ENCODE peak calls at places on chromosomes 11 and 22, in seven cellular contexts. Q is NCI-H1105 treated with DMSO at 0.1 percent for 48 hours, T is pulmonary artery endothelial cell, S is AML-193, C is lower leg skin, N is thoracic aorta, F is fibroblast of lung. R is an unnamed sample.

GRCh38 chr11:315051-315481 is 1.2 kb downstream of the IFITM1 start:
- DNase-seq in Q (no peak), T (no peak), S (no peak), C (no peak), N (no peak), F (no peak), R (no peak)

GRCh38 chr22:43516996-43517635 is 105.3 kb downstream of the MPPED1 start:
- DNase-seq in Q (no peak), T (no peak), S (no peak), C (no peak), N (no peak), F (no peak), R (no peak)

GRCh38 chr11:119056397-119056999 is 507 bp downstream of the HYOU1 start:
- DNase-seq in Q (peak), T (no peak), S (no peak), C (peak), N (no peak), F (no peak), R (no peak)

GRCh38 chr11:42901084-42901483 is 410.7 kb upstream of the API5 start:
- DNase-seq in Q (peak), T (no peak), S (no peak), C (no peak), N (no peak), F (no peak), R (no peak)

GRCh38 chr11:92735039-92735438 is 234.4 kb upstream of the MTNR1B start:
- DNase-seq in Q (peak), T (no peak), S (peak), C (no peak), N (no peak), F (no peak), R (no peak)

GRCh38 chr11:114159320-114159719 is 99.8 kb downstream of the ZBTB16 start:
- DNase-seq in Q (no peak), T (no peak), S (no peak), C (peak), N (no peak), F (no peak), R (no peak)

GRCh38 chr11:34263462-34264186 is 94.2 kb downstream of the ABTB2 start:
- DNase-seq in Q (peak), T (no peak), S (no peak), C (no peak), N (peak), F (peak), R (no peak)

GRCh38 chr22:42930810-42931420 is 73.8 kb upstream of the ARFGAP3 start:
- DNase-seq in Q (no peak), T (no peak), S (no peak), C (no peak), N (no peak), F (no peak), R (no peak)

GRCh38 chr11:70481625-70482528 is 83.5 kb downstream of the CTTN start:
- DNase-seq in Q (no peak), T (no peak), S (no peak), C (no peak), N (no peak), F (peak), R (no peak)

GRCh38 chr22:41940853-41941765 is 5.8 kb downstream of the CENPM start:
- DNase-seq in Q (peak), T (peak), S (peak), C (peak), N (peak), F (peak), R (no peak)

R was measured in cortex of kidney.